ENCODE peak calls at places on chromosome 19, in five cellular contexts. One of them, this sample, is unnamed. For H3K9me3, the result is how much of the 10 kb centered on the place peaks cover.

GRCh38 chr19:18684642-18684993 is 1.1 kb downstream of the CRTC1 start:
- DNase-seq in CD8-positive, alpha-beta memory T cell: no peak
- DNase-seq in AG04450: no peak
- DNase-seq in tibial artery: no peak
- DNase-seq in NT2/D1: no peak
- DNase-seq in this sample: no peak

GRCh38 chr19:4232614-4233281 is 3.4 kb downstream of the EBI3 start:
- DNase-seq in AG04450: no peak
- DNase-seq in tibial artery: no peak
- DNase-seq in CD8-positive, alpha-beta memory T cell: no peak
- DNase-seq in NT2/D1: no peak
- DNase-seq in this sample: no peak

GRCh38 chr19:30225615-30226463 is 146.3 kb upstream of the ZNF536 start:
- DNase-seq in tibial artery: no peak
- DNase-seq in CD8-positive, alpha-beta memory T cell: no peak
- DNase-seq in AG04450: no peak
- DNase-seq in NT2/D1: no peak
- DNase-seq in this sample: no peak

GRCh38 chr19:38706792-38707511 is 37.3 kb downstream of the CAPN12 start:
- DNase-seq in CD8-positive, alpha-beta memory T cell: no peak
- DNase-seq in NT2/D1: no peak
- DNase-seq in tibial artery: no peak
- DNase-seq in AG04450: no peak
- DNase-seq in this sample: no peak

GRCh38 chr19:18453269-18454024 is 15.5 kb upstream of the ISYNA1 start:
- DNase-seq in CD8-positive, alpha-beta memory T cell: no peak
- DNase-seq in tibial artery: no peak
- DNase-seq in NT2/D1: no peak
- DNase-seq in AG04450: no peak
- DNase-seq in this sample: no peak

GRCh38 chr19:34432797-34433196 is 4.6 kb downstream of the UBA2 start:
- DNase-seq in NT2/D1: no peak
- DNase-seq in tibial artery: peak
- DNase-seq in AG04450: no peak
- DNase-seq in CD8-positive, alpha-beta memory T cell: no peak
- DNase-seq in this sample: no peak

GRCh38 chr19:15404780-15405211 is 14.0 kb downstream of the AKAP8L start:
- DNase-seq in NT2/D1: no peak
- DNase-seq in AG04450: no peak
- DNase-seq in CD8-positive, alpha-beta memory T cell: no peak
- DNase-seq in tibial artery: no peak
- DNase-seq in this sample: no peak

GRCh38 chr19:9139609-9140158 is 513 bp upstream of the ZNF317 start:
- DNase-seq in NT2/D1: no peak
- DNase-seq in tibial artery: no peak
- DNase-seq in AG04450: no peak
- DNase-seq in CD8-positive, alpha-beta memory T cell: no peak
- DNase-seq in this sample: no peak

GRCh38 chr19:16445238-16446107 is 26.3 kb downstream of the EPS15L1 start:
- DNase-seq in AG04450: no peak
- DNase-seq in CD8-positive, alpha-beta memory T cell: no peak
- DNase-seq in tibial artery: no peak
- DNase-seq in NT2/D1: no peak
- DNase-seq in this sample: no peak

GRCh38 chr19:42634409-42635232 is 39.9 kb upstream of the CEACAM8 start:
- DNase-seq in CD8-positive, alpha-beta memory T cell: no peak
- DNase-seq in AG04450: no peak
- DNase-seq in tibial artery: no peak
- DNase-seq in NT2/D1: peak
- DNase-seq in this sample: no peak

GRCh38 chr19:7921302-7921954 is 1.3 kb downstream of the SNAPC2 start:
- DNase-seq in NT2/D1: no peak
- DNase-seq in AG04450: no peak
- DNase-seq in tibial artery: no peak
- DNase-seq in CD8-positive, alpha-beta memory T cell: no peak
- DNase-seq in this sample: no peak

GRCh38 chr19:56162258-56162657 is 13.6 kb upstream of the GALP start:
- DNase-seq in NT2/D1: no peak
- DNase-seq in CD8-positive, alpha-beta memory T cell: no peak
- DNase-seq in tibial artery: no peak
- DNase-seq in AG04450: no peak
- DNase-seq in this sample: no peak

GRCh38 chr19:46944918-46945628 is 74.6 kb upstream of the NPAS1 start:
- DNase-seq in NT2/D1: no peak
- DNase-seq in AG04450: no peak
- DNase-seq in tibial artery: peak
- DNase-seq in CD8-positive, alpha-beta memory T cell: no peak
- DNase-seq in this sample: peak

GRCh38 chr19:35451278-35452096 is 3.4 kb downstream of the FFAR2 start:
- DNase-seq in CD8-positive, alpha-beta memory T cell: peak
- DNase-seq in tibial artery: no peak
- DNase-seq in NT2/D1: no peak
- DNase-seq in AG04450: no peak
- DNase-seq in this sample: no peak

GRCh38 chr19:54364775-54365257 is at the start of gene LAIR1:
- DNase-seq in NT2/D1: no peak
- DNase-seq in CD8-positive, alpha-beta memory T cell: peak
- DNase-seq in AG04450: no peak
- DNase-seq in tibial artery: peak
- DNase-seq in this sample: no peak

GRCh38 chr19:7522923-7523667 is 671 bp downstream of the MCOLN1 start:
- DNase-seq in CD8-positive, alpha-beta memory T cell: no peak
- DNase-seq in NT2/D1: no peak
- DNase-seq in AG04450: no peak
- DNase-seq in tibial artery: peak
- DNase-seq in this sample: no peak

GRCh38 chr19:12350185-12350889 is 15.1 kb downstream of the ZNF442 start:
- DNase-seq in AG04450: no peak
- DNase-seq in CD8-positive, alpha-beta memory T cell: no peak
- DNase-seq in tibial artery: no peak
- DNase-seq in NT2/D1: no peak
- DNase-seq in this sample: no peak
- H3K9me3 ChIP-seq in AG04450: under half
- H3K9me3 ChIP-seq in CD8-positive, alpha-beta memory T cell: under half
- H3K9me3 ChIP-seq in tibial artery: under half
- H3K9me3 ChIP-seq in NT2/D1: half or more
- H3K9me3 ChIP-seq in this sample: under half

DNA sequence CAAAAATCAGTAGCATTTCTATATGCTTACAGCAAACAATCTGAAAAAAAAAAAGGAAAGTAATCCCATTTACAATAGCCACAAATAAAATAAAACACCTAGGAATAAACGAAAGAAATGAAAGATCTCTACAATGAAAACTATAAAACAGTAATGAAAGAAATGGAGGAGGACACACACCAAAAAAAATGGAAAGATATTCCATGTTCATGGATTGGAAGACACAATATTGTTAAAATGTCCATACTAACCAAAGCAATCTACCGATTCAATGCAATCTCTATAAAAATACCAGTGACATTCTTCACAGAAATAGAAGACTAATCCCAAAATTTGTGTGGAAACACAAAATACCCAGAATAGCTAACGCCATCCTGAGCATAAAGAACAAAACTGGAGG is 4.7 kb downstream of the FCGBP start:
- DNase-seq in tibial artery: no peak
- DNase-seq in CD8-positive, alpha-beta memory T cell: no peak
- DNase-seq in AG04450: no peak
- DNase-seq in NT2/D1: no peak
- DNase-seq in this sample: no peak
- H3K9me3 ChIP-seq in tibial artery: under half
- H3K9me3 ChIP-seq in CD8-positive, alpha-beta memory T cell: under half
- H3K9me3 ChIP-seq in AG04450: under half
- H3K9me3 ChIP-seq in NT2/D1: under half
- H3K9me3 ChIP-seq in this sample: under half

GRCh38 chr19:24141612-24142011 is 54.6 kb downstream of the ZNF254 start:
- DNase-seq in CD8-positive, alpha-beta memory T cell: no peak
- DNase-seq in NT2/D1: no peak
- DNase-seq in AG04450: no peak
- DNase-seq in tibial artery: no peak
- DNase-seq in this sample: no peak

GRCh38 chr19:24140099-24140498 is 53.1 kb downstream of the ZNF254 start:
- DNase-seq in AG04450: peak
- DNase-seq in CD8-positive, alpha-beta memory T cell: no peak
- DNase-seq in tibial artery: no peak
- DNase-seq in NT2/D1: no peak
- DNase-seq in this sample: no peak

GRCh38 chr19:24140591-24140990 is 53.6 kb downstream of the ZNF254 start:
- DNase-seq in tibial artery: no peak
- DNase-seq in AG04450: no peak
- DNase-seq in CD8-positive, alpha-beta memory T cell: no peak
- DNase-seq in NT2/D1: no peak
- DNase-seq in this sample: no peak

GRCh38 chr19:24142771-24143170 is 55.8 kb downstream of the ZNF254 start:
- DNase-seq in NT2/D1: no peak
- DNase-seq in tibial artery: no peak
- DNase-seq in CD8-positive, alpha-beta memory T cell: no peak
- DNase-seq in AG04450: no peak
- DNase-seq in this sample: no peak
- H3K9me3 ChIP-seq in NT2/D1: under half
- H3K9me3 ChIP-seq in tibial artery: under half
- H3K9me3 ChIP-seq in CD8-positive, alpha-beta memory T cell: under half
- H3K9me3 ChIP-seq in AG04450: under half
- H3K9me3 ChIP-seq in this sample: under half

DNA sequence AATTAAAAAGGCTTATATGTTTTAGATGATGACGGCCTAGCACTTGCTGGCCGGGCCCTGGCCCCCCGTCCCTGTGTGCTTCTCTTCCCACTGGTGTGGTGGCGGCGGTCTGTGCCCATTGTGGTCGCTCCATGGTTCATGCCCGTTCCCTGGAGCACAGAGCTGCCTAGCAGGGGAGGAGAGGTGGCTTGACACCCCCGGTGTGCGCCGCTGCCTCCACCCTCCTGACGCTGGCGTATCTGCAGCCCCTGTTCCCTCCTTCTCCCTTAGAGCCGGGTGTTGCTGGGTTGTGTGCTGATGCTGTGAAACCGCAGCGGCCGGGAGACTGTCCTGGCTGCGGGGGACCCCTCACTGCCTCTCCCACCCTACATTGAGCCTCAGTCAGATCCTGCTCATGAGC is 29.1 kb downstream of the DOT1L start:
- DNase-seq in tibial artery: no peak
- DNase-seq in NT2/D1: no peak
- DNase-seq in CD8-positive, alpha-beta memory T cell: no peak
- DNase-seq in AG04450: no peak
- DNase-seq in this sample: no peak
- H3K9me3 ChIP-seq in tibial artery: under half
- H3K9me3 ChIP-seq in NT2/D1: under half
- H3K9me3 ChIP-seq in CD8-positive, alpha-beta memory T cell: under half
- H3K9me3 ChIP-seq in AG04450: under half
- H3K9me3 ChIP-seq in this sample: under half

DNA sequence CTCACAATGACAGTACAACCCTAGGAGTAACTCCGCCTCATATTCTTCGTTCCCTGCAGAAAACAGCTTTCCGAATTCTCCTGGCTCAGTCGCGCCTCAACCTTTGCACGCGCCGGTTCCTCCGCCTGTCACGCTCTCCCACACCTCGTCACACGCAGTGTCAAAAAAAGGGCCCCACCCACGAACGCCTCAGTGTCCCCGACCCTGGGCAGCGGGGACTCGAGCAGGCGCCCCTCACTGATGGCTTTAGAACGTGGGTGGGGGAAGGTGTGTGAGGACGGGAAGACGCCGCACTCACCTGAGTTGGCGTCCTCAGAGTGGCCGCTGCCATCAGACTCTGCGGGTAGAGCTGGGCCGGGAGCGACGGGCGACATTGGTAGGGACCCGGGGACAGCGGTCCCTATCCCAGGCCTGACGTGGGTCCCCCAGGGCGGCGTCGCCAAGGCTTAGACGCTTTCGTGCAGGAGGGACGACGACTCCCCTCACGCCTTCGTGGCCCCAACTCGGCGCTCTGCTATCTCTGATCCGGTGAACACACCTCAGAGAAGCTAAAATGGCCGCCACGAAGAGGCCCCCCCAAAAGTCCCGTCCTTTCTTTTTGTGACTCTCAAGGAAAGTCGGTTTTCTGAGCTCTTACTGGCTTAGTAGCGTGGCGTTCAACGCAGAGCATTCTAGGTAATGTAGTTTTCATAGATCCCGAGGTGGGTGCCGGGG is at the start of gene ZNF154:
- DNase-seq in tibial artery: no peak
- DNase-seq in AG04450: peak
- DNase-seq in NT2/D1: peak
- DNase-seq in CD8-positive, alpha-beta memory T cell: peak
- DNase-seq in this sample: peak
- H3K9me3 ChIP-seq in tibial artery: under half
- H3K9me3 ChIP-seq in AG04450: under half
- H3K9me3 ChIP-seq in NT2/D1: under half
- H3K9me3 ChIP-seq in CD8-positive, alpha-beta memory T cell: under half
- H3K9me3 ChIP-seq in this sample: under half